ENCODE peak calls at places on chromosomes 5 and 9, in six cellular contexts. F is activated T-helper 1 cell treated with Interleukin-2 at 50 U/mL for 16 hours, X is progenitor cell of endocrine pancreas, J is fibroblast of pulmonary artery, M is HuH-7, L is NCI-H2029. R is an unnamed sample.

GRCh38 chr9:18255158-18255629 is 218.8 kb upstream of the ADAMTSL1 start:
- DNase-seq in J (peak), M (peak), L (peak), X (peak), F (peak), R (peak)

GRCh38 chr9:76859860-76860259 is 46.1 kb downstream of the PRUNE2 start:
- DNase-seq in L (no peak), X (no peak), F (no peak), J (no peak), M (no peak), R (no peak)

GRCh38 chr9:4238522-4238921 is 61.3 kb downstream of the GLIS3 start:
- DNase-seq in F (no peak), L (no peak), J (peak), X (no peak), M (no peak), R (no peak)

GRCh38 chr9:127968046-127968445 is 12.7 kb downstream of the EEIG1 start:
- DNase-seq in J (no peak), X (no peak), M (no peak), F (no peak), L (peak), R (no peak)

GRCh38 chr5:143938230-143938629 is 126.3 kb downstream of the HMHB1 start:
- DNase-seq in M (no peak), F (no peak), L (no peak), X (no peak), J (no peak), R (no peak)

GRCh38 chr5:167065784-167066183 is 1225.7 kb upstream of the WWC1 start:
- DNase-seq in L (no peak), J (no peak), M (no peak), X (no peak), F (no peak), R (no peak)

GRCh38 chr5:92092239-92092638 is 709.1 kb upstream of the ARRDC3 start:
- DNase-seq in L (no peak), F (no peak), M (no peak), X (no peak), J (no peak), R (no peak)

GRCh38 chr5:124692324-124692723 is 54.1 kb downstream of the ZNF608 start:
- DNase-seq in F (no peak), J (peak), M (no peak), X (no peak), L (no peak), R (no peak)

GRCh38 chr5:119343766-119344165 is 12.1 kb upstream of the TNFAIP8 start:
- DNase-seq in L (no peak), F (no peak), M (no peak), J (no peak), X (no peak), R (no peak)

GRCh38 chr5:55855509-55855908 is 4.4 kb downstream of the IL31RA start:
- DNase-seq in J (peak), X (no peak), F (no peak), L (no peak), M (no peak), R (no peak)

GRCh38 chr9:26245072-26245471 is 566.8 kb upstream of the TUSC1 start:
- DNase-seq in J (no peak), X (no peak), L (no peak), F (no peak), M (no peak), R (no peak)

GRCh38 chr5:135954899-135955298 is at the start of gene LECT2:
- DNase-seq in L (no peak), F (no peak), X (no peak), J (no peak), M (no peak), R (no peak)

GRCh38 chr9:121350993-121351561 is 19.0 kb downstream of the STOM start:
- DNase-seq in F (no peak), L (peak), J (peak), M (no peak), X (no peak), R (peak)

GRCh38 chr9:93984860-93985259 is 29.7 kb upstream of the BARX1 start:
- DNase-seq in F (no peak), M (no peak), X (no peak), J (no peak), L (peak), R (no peak)

GRCh38 chr9:22452415-22453010 is 5.9 kb downstream of the DMRTA1 start:
- DNase-seq in M (no peak), F (no peak), L (no peak), J (peak), X (no peak), R (peak)

GRCh38 chr5:27810458-27810857 is 772.1 kb upstream of the CDH9 start:
- DNase-seq in J (peak), F (no peak), X (no peak), M (no peak), L (no peak), R (peak)

GRCh38 chr5:53201746-53202145 is 92.2 kb upstream of the MOCS2 start:
- DNase-seq in X (no peak), F (no peak), J (no peak), L (no peak), M (no peak), R (no peak)

GRCh38 chr9:35689601-35690446 is at the start of gene TPM2:
- DNase-seq in X (peak), L (no peak), F (no peak), J (peak), M (no peak), R (peak)

GRCh38 chr5:112186401-112186990 is 232.6 kb downstream of the EPB41L4A start:
- DNase-seq in L (no peak), J (peak), F (no peak), X (no peak), M (peak), R (peak)

GRCh38 chr5:173839117-173839713 is 48.9 kb upstream of the CPEB4 start:
- DNase-seq in F (no peak), X (no peak), L (no peak), J (no peak), M (no peak), R (no peak)

GRCh38 chr5:132406144-132406783 is 36.8 kb downstream of the SLC22A5 start:
- DNase-seq in M (no peak), J (no peak), F (no peak), L (no peak), X (no peak), R (no peak)

GRCh38 chr5:114261989-114262388 is 99.9 kb upstream of the KCNN2 start:
- DNase-seq in F (no peak), J (no peak), M (no peak), L (no peak), X (no peak), R (no peak)

GRCh38 chr5:115262066-115262404 is 642 bp downstream of the PGGT1B start:
- DNase-seq in F (no peak), J (peak), M (no peak), L (no peak), X (no peak), R (peak)

GRCh38 chr5:151079838-151080619 is 805 bp downstream of the TNIP1 start:
- DNase-seq in J (peak), M (no peak), F (no peak), L (no peak), X (no peak), R (no peak)